ENCODE peak calls at places on chromosomes 5 and 9, in six cellular contexts. G is HEK293T, Y is progenitor cell of endocrine pancreas, W is fibroblast of the aortic adventitia, K is M059J, L is GM10248. D is an unnamed sample.
A peak's percentile ranks its signal among the peaks of the same experiment; 100 is the strongest.

GRCh38 chr5:128111818-128112448 is 28.4 kb downstream of the SLC12A2 start:
- DNase-seq in G (no peak), Y (no peak), W (peak; percentile 45), K (peak; percentile 48), L (no peak), D (peak; percentile 61)

GRCh38 chr5:136043968-136044610 is 15.3 kb downstream of the TGFBI start:
- DNase-seq in G (no peak), Y (no peak), W (no peak), K (no peak), L (no peak), D (no peak)

GRCh38 chr5:159359408-159359807 is 29.1 kb upstream of the IL12B start:
- DNase-seq in G (no peak), Y (no peak), W (no peak), K (no peak), L (no peak), D (no peak)

GRCh38 chr5:145680169-145680568 is 155.0 kb downstream of the PRELID2 start:
- DNase-seq in G (peak; percentile 27), Y (no peak), W (no peak), K (no peak), L (no peak), D (peak; percentile 13)

GRCh38 chr5:61431923-61432620 is 100.0 kb downstream of the ZSWIM6 start:
- DNase-seq in G (no peak), Y (no peak), W (no peak), K (no peak), L (no peak), D (no peak)

GRCh38 chr9:69671904-69672827 is at the start of gene APBA1:
- DNase-seq in G (peak; percentile 58), Y (peak; percentile 27), W (peak; percentile 60), K (peak; percentile 42), L (peak; percentile 38), D (peak; percentile 52)

GRCh38 chr5:142063878-142064331 is 44.7 kb upstream of the NDFIP1 start:
- DNase-seq in G (no peak), Y (no peak), W (peak; percentile 79), K (peak; percentile 88), L (no peak), D (peak; percentile 13)

GRCh38 chr5:33690736-33691135 is 201.1 kb downstream of the ADAMTS12 start:
- DNase-seq in G (no peak), Y (no peak), W (peak; percentile 89), K (peak; percentile 93), L (no peak), D (peak; percentile 95)

GRCh38 chr9:115944166-115944948 is 209.2 kb upstream of the PAPPA start:
- DNase-seq in G (no peak), Y (no peak), W (peak; percentile 100), K (peak; percentile 69), L (no peak), D (peak; percentile 88)

GRCh38 chr5:169020102-169020501 is 280.8 kb downstream of the SLIT3 start:
- DNase-seq in G (peak; percentile 55), Y (no peak), W (no peak), K (peak; percentile 9), L (no peak), D (peak; percentile 3)

GRCh38 chr5:171999877-172000276 is 6.6 kb downstream of the FBXW11 start:
- DNase-seq in G (no peak), Y (no peak), W (no peak), K (no peak), L (peak; percentile 31), D (no peak)

GRCh38 chr5:34756781-34757624 is 82.0 kb upstream of the TTC23L start:
- DNase-seq in G (no peak), Y (no peak), W (no peak), K (no peak), L (no peak), D (no peak)

D was measured in ELR.